ENCODE peak calls at places on chromosome 16, in nine cellular contexts. L is cardiac muscle cell, T is nephron progenitor cell, A is memory B cell, B is lower leg skin, M is pons, Y is tibial nerve, R is mucosa of gallbladder, P is COR-L47. I is an unnamed sample.
A peak's percentile ranks its signal among the peaks of the same experiment; 100 is the strongest.

GRCh38 chr16:18800674-18801196 is 614 bp downstream of the ARL6IP1 start:
- DNase-seq in A (no peak), P (no peak), Y (no peak), M (no peak), L (peak; percentile 29), R (no peak), B (no peak), T (peak; percentile 31), I (no peak)

GRCh38 chr16:82630688-82631087 is 3.9 kb downstream of the CDH13 start:
- DNase-seq in L (peak; percentile 51), A (no peak), M (no peak), R (no peak), T (no peak), P (no peak), Y (no peak), B (no peak), I (no peak)

GRCh38 chr16:83878838-83879237 is 20.1 kb upstream of the MLYCD start:
- DNase-seq in T (no peak), L (peak; percentile 73), R (no peak), B (no peak), P (peak; percentile 22), Y (no peak), A (no peak), M (peak; percentile 69), I (no peak)

GRCh38 chr16:10535461-10535860 is 44.9 kb downstream of the EMP2 start:
- DNase-seq in Y (no peak), A (no peak), L (no peak), P (no peak), T (no peak), R (no peak), M (no peak), B (no peak), I (no peak)

GRCh38 chr16:89322381-89323119 is 105.0 kb downstream of the ZNF778 start:
- DNase-seq in A (no peak), M (no peak), R (no peak), Y (no peak), L (peak; percentile 91), P (no peak), B (no peak), T (peak; percentile 46), I (no peak)

GRCh38 chr16:23298290-23298689 is 3.8 kb upstream of the SCNN1B start:
- DNase-seq in L (no peak), T (no peak), Y (no peak), M (no peak), P (no peak), R (no peak), B (no peak), A (no peak), I (no peak)

GRCh38 chr16:27598226-27598625 is 48.3 kb downstream of the KATNIP start:
- DNase-seq in T (no peak), A (no peak), R (no peak), L (no peak), B (no peak), Y (no peak), M (no peak), P (no peak), I (no peak)

GRCh38 chr16:74650966-74651567 is 15.6 kb downstream of the RFWD3 start:
- DNase-seq in L (peak; percentile 19), R (no peak), Y (no peak), P (no peak), B (no peak), T (no peak), M (no peak), A (no peak), I (no peak)

GRCh38 chr16:82079892-82080291 is 44.8 kb downstream of the HSD17B2 start:
- DNase-seq in T (no peak), M (no peak), B (no peak), P (no peak), Y (no peak), A (no peak), L (no peak), R (peak; percentile 51), I (no peak)

GRCh38 chr16:65538945-65539344 is 417.1 kb upstream of the CDH11 start:
- DNase-seq in T (no peak), R (no peak), L (peak; percentile 30), M (no peak), A (no peak), B (no peak), P (no peak), Y (no peak), I (no peak)

GRCh38 chr16:84357191-84357651 is 11.1 kb upstream of the ATP2C2 start:
- DNase-seq in M (no peak), P (no peak), B (no peak), R (no peak), A (no peak), Y (no peak), L (peak; percentile 46), T (no peak), I (no peak)

GRCh38 chr16:77938913-77939312 is 83.4 kb upstream of the CLEC3A start:
- DNase-seq in Y (no peak), P (no peak), L (no peak), A (no peak), R (no peak), B (no peak), M (no peak), T (no peak), I (no peak)

GRCh38 chr16:679808-680624 is at the start of gene STUB1:
- DNase-seq in L (peak; percentile 91), P (peak; percentile 68), R (peak; percentile 81), Y (peak; percentile 74), B (peak; percentile 83), M (peak; percentile 74), A (peak; percentile 84), T (peak; percentile 98), I (peak; percentile 80)

GRCh38 chr16:8955828-8956227 is 7.9 kb downstream of the USP7 start:
- DNase-seq in P (no peak), Y (no peak), M (no peak), A (no peak), T (no peak), B (peak; percentile 38), L (no peak), R (no peak), I (no peak)

GRCh38 chr16:84284168-84284722 is 10.4 kb upstream of the WFDC1 start:
- DNase-seq in L (peak; percentile 61), P (no peak), R (peak; percentile 62), T (peak; percentile 68), M (no peak), B (peak; percentile 56), Y (peak; percentile 71), A (no peak), I (peak; percentile 80)

GRCh38 chr16:77723108-77723514 is 797 bp downstream of the NUDT7 start:
- DNase-seq in P (no peak), Y (no peak), R (peak; percentile 11), T (peak; percentile 7), A (no peak), B (no peak), M (peak; percentile 34), L (peak; percentile 66), I (no peak)

GRCh38 chr16:50721549-50722409 is 20.1 kb upstream of the CYLD start:
- DNase-seq in T (no peak), P (no peak), R (peak; percentile 79), A (no peak), M (no peak), L (no peak), B (no peak), Y (no peak), I (no peak)

GRCh38 chr16:1366060-1366711 is 14.5 kb downstream of the GNPTG start:
- DNase-seq in Y (no peak), B (no peak), M (no peak), A (no peak), P (no peak), L (no peak), R (no peak), T (no peak), I (no peak)

GRCh38 chr16:66508261-66508913 is 41.5 kb downstream of the TK2 start:
- DNase-seq in T (no peak), B (no peak), A (no peak), P (no peak), R (peak; percentile 71), M (no peak), L (peak; percentile 34), Y (no peak), I (no peak)

GRCh38 chr16:324451-325334 is 27.8 kb downstream of the AXIN1 start:
- DNase-seq in M (no peak), L (no peak), B (peak; percentile 26), A (peak; percentile 60), Y (no peak), R (peak; percentile 17), P (no peak), T (no peak), I (no peak)

GRCh38 chr16:27235938-27236245 is 32.6 kb downstream of the KDM8 start:
- DNase-seq in R (no peak), L (no peak), T (no peak), M (no peak), A (no peak), Y (no peak), P (no peak), B (no peak), I (no peak)

GRCh38 chr16:73433493-73434307 is 385.8 kb upstream of the ZFHX3 start:
- DNase-seq in A (no peak), L (no peak), M (no peak), Y (no peak), T (peak; percentile 16), B (no peak), R (no peak), P (peak; percentile 76), I (no peak)

GRCh38 chr16:685967-686366 is 1.8 kb upstream of the JMJD8 start:
- DNase-seq in T (peak; percentile 65), A (no peak), M (no peak), Y (no peak), P (peak; percentile 72), R (no peak), L (peak; percentile 43), B (no peak), I (no peak)

GRCh38 chr16:86680137-86680536 is 101.8 kb downstream of the FOXL1 start:
- DNase-seq in M (no peak), P (no peak), B (no peak), R (no peak), Y (no peak), A (no peak), T (no peak), L (peak; percentile 76), I (peak; percentile 74)

GRCh38 chr16:84741351-84741791 is 41.6 kb downstream of the USP10 start:
- DNase-seq in P (no peak), R (no peak), Y (no peak), L (peak; percentile 43), A (no peak), B (no peak), M (peak; percentile 87), T (no peak), I (no peak)

GRCh38 chr16:31253642-31254045 is 6.1 kb upstream of the ITGAM start:
- DNase-seq in B (peak; percentile 57), R (no peak), P (no peak), Y (no peak), T (no peak), A (no peak), L (no peak), M (peak; percentile 55), I (peak; percentile 67)

GRCh38 chr16:72934661-72935403 is 113.1 kb downstream of the ZFHX3 start:
- DNase-seq in M (no peak), L (peak; percentile 84), A (no peak), Y (no peak), T (no peak), B (no peak), P (no peak), R (no peak), I (no peak)

GRCh38 chr16:23074423-23074822 is 74.8 kb downstream of the USP31 start:
- DNase-seq in Y (no peak), T (no peak), L (no peak), P (no peak), A (no peak), B (no peak), R (no peak), M (no peak), I (no peak)

GRCh38 chr16:81493755-81494433 is 49.3 kb downstream of the CMIP start:
- DNase-seq in B (peak; percentile 64), T (no peak), Y (no peak), P (no peak), A (no peak), M (no peak), R (peak; percentile 79), L (peak; percentile 39), I (no peak)

GRCh38 chr16:1944612-1945199 is 1.7 kb upstream of the MSRB1 start:
- DNase-seq in M (no peak), B (no peak), T (no peak), L (no peak), A (no peak), P (no peak), R (no peak), Y (no peak), I (no peak)

GRCh38 chr16:81816793-81817210 is 37.7 kb downstream of the PLCG2 start:
- DNase-seq in Y (no peak), R (no peak), T (no peak), A (no peak), M (no peak), B (no peak), L (no peak), P (no peak), I (no peak)

I was measured in right atrium auricular region.